ENCODE peak calls at places on chromosomes 11 and 22, in ten cellular contexts. One of them, this sample, is unnamed.

GRCh38 chr22:45317551-45318167 is 7.9 kb downstream of the FAM118A start:
- DNase-seq in heart right ventricle: peak; percentile 64
- DNase-seq in epithelial cell of esophagus: peak; percentile 64
- DNase-seq in right lobe of liver: no peak
- DNase-seq in ovary: peak; percentile 47
- DNase-seq in PC-3: peak; percentile 9
- DNase-seq in CD8-positive, alpha-beta T cell: no peak
- DNase-seq in A549: no peak
- DNase-seq in DND-41: no peak
- DNase-seq in Caco-2: no peak
- DNase-seq in this sample: no peak

GRCh38 chr11:70048279-70049024 is 29.7 kb upstream of the ANO1 start:
- DNase-seq in heart right ventricle: no peak
- DNase-seq in epithelial cell of esophagus: peak; percentile 90
- DNase-seq in right lobe of liver: no peak
- DNase-seq in ovary: no peak
- DNase-seq in PC-3: peak; percentile 99
- DNase-seq in CD8-positive, alpha-beta T cell: no peak
- DNase-seq in A549: peak; percentile 40
- DNase-seq in DND-41: no peak
- DNase-seq in Caco-2: peak; percentile 84
- DNase-seq in this sample: peak; percentile 84

GRCh38 chr22:34102633-34103032 is 182.4 kb upstream of the LARGE1 start:
- DNase-seq in heart right ventricle: no peak
- DNase-seq in epithelial cell of esophagus: no peak
- DNase-seq in right lobe of liver: no peak
- DNase-seq in ovary: no peak
- DNase-seq in PC-3: no peak
- DNase-seq in CD8-positive, alpha-beta T cell: no peak
- DNase-seq in A549: no peak
- DNase-seq in DND-41: no peak
- DNase-seq in Caco-2: no peak
- DNase-seq in this sample: no peak

GRCh38 chr11:61019037-61019817 is 47.7 kb downstream of the CD6 start:
- DNase-seq in heart right ventricle: no peak
- DNase-seq in epithelial cell of esophagus: no peak
- DNase-seq in right lobe of liver: no peak
- DNase-seq in ovary: no peak
- DNase-seq in PC-3: no peak
- DNase-seq in CD8-positive, alpha-beta T cell: no peak
- DNase-seq in A549: no peak
- DNase-seq in DND-41: no peak
- DNase-seq in Caco-2: no peak
- DNase-seq in this sample: no peak

GRCh38 chr11:44400431-44400830 is 90.5 kb upstream of the ALX4 start:
- DNase-seq in heart right ventricle: no peak
- DNase-seq in epithelial cell of esophagus: no peak
- DNase-seq in right lobe of liver: no peak
- DNase-seq in ovary: no peak
- DNase-seq in PC-3: no peak
- DNase-seq in CD8-positive, alpha-beta T cell: no peak
- DNase-seq in A549: no peak
- DNase-seq in DND-41: no peak
- DNase-seq in Caco-2: no peak
- DNase-seq in this sample: peak; percentile 21

GRCh38 chr11:68753300-68753699 is 2.0 kb upstream of the TESMIN start:
- DNase-seq in heart right ventricle: no peak
- DNase-seq in epithelial cell of esophagus: no peak
- DNase-seq in right lobe of liver: no peak
- DNase-seq in ovary: no peak
- DNase-seq in PC-3: no peak
- DNase-seq in CD8-positive, alpha-beta T cell: no peak
- DNase-seq in A549: no peak
- DNase-seq in DND-41: peak; percentile 7
- DNase-seq in Caco-2: peak; percentile 56
- DNase-seq in this sample: no peak

GRCh38 chr11:111981270-111981669 is 43.9 kb upstream of the DLAT start:
- DNase-seq in heart right ventricle: no peak
- DNase-seq in epithelial cell of esophagus: no peak
- DNase-seq in right lobe of liver: no peak
- DNase-seq in ovary: no peak
- DNase-seq in PC-3: no peak
- DNase-seq in CD8-positive, alpha-beta T cell: no peak
- DNase-seq in A549: no peak
- DNase-seq in DND-41: no peak
- DNase-seq in Caco-2: no peak
- DNase-seq in this sample: no peak

GRCh38 chr11:12167098-12167999 is 57.0 kb downstream of the MICAL2 start:
- DNase-seq in heart right ventricle: no peak
- DNase-seq in epithelial cell of esophagus: peak; percentile 97
- DNase-seq in right lobe of liver: no peak
- DNase-seq in ovary: no peak
- DNase-seq in PC-3: peak; percentile 98
- DNase-seq in CD8-positive, alpha-beta T cell: no peak
- DNase-seq in A549: peak; percentile 63
- DNase-seq in DND-41: no peak
- DNase-seq in Caco-2: peak; percentile 77
- DNase-seq in this sample: peak; percentile 95

GRCh38 chr11:122162095-122162494 is 46.1 kb upstream of the BLID start:
- DNase-seq in heart right ventricle: no peak
- DNase-seq in epithelial cell of esophagus: peak; percentile 81
- DNase-seq in right lobe of liver: no peak
- DNase-seq in ovary: no peak
- DNase-seq in PC-3: no peak
- DNase-seq in CD8-positive, alpha-beta T cell: no peak
- DNase-seq in A549: no peak
- DNase-seq in DND-41: no peak
- DNase-seq in Caco-2: no peak
- DNase-seq in this sample: no peak

GRCh38 chr22:27123880-27124279 is 466.5 kb downstream of the MIAT start:
- DNase-seq in heart right ventricle: no peak
- DNase-seq in epithelial cell of esophagus: peak; percentile 57
- DNase-seq in right lobe of liver: no peak
- DNase-seq in ovary: no peak
- DNase-seq in PC-3: no peak
- DNase-seq in CD8-positive, alpha-beta T cell: no peak
- DNase-seq in A549: no peak
- DNase-seq in DND-41: no peak
- DNase-seq in Caco-2: no peak
- DNase-seq in this sample: no peak
- H3K4me3 ChIP-seq in heart right ventricle: no peak overlapping the region
- H3K4me3 ChIP-seq in epithelial cell of esophagus: no peak overlapping the region
- H3K4me3 ChIP-seq in right lobe of liver: no peak overlapping the region
- H3K4me3 ChIP-seq in ovary: no peak overlapping the region
- H3K4me3 ChIP-seq in PC-3: no peak overlapping the region
- H3K4me3 ChIP-seq in CD8-positive, alpha-beta T cell: no peak overlapping the region
- H3K4me3 ChIP-seq in A549: no peak overlapping the region
- H3K4me3 ChIP-seq in DND-41: no peak overlapping the region
- H3K4me3 ChIP-seq in Caco-2: no peak overlapping the region
- H3K4me3 ChIP-seq in this sample: no peak overlapping the region

DNA sequence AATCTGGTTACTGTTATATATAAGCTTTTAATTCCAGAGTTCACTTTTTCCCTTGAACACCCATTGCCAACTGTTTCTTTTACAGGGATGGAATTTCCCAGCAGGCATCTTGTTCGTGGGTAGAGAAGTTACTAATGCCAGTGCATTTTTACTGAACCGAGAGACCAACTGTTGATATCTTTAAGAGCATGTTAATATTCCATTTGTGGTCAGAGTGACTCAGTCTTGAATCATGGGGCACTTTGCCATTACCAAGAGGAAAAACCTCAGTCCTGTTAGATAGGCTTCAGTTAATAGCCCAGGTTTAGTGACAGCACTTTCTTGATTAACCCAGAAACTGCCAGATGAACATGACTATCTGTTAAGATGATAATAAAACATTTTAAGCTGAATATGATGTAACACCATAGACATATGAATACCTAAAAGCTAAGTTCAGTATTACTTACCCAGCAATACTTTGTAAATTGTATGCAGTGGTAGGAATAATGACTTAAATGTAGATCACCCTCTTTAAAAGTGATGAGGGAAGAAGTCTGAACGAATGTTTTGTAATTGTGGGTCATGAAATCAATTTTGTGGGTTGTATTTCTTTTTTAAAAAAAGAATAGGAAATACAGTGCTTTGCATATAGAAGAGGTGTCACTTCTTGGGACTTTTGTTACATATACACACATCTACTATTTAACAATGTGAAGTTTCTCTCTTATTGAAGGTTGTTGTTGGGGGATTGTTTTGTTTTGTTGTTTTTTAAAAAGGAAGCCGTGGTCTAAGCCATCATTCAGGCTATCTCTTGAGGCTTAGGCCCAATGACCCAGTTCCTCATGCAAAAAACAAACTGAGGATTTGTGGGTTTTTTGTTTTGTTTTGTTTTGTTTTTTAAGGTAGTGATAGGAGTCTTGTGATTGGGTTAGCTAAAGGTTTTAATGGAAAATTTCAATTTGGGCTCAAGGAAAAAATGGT is 79.2 kb upstream of the GRIK4 start:
- DNase-seq in heart right ventricle: peak; percentile 64
- DNase-seq in epithelial cell of esophagus: peak; percentile 97
- DNase-seq in right lobe of liver: no peak
- DNase-seq in ovary: no peak
- DNase-seq in PC-3: peak; percentile 100
- DNase-seq in CD8-positive, alpha-beta T cell: no peak
- DNase-seq in A549: peak; percentile 38
- DNase-seq in DND-41: no peak
- DNase-seq in Caco-2: no peak
- DNase-seq in this sample: peak; percentile 98
- H3K4me3 ChIP-seq in heart right ventricle: no peak overlapping the region
- H3K4me3 ChIP-seq in epithelial cell of esophagus: no peak overlapping the region
- H3K4me3 ChIP-seq in right lobe of liver: no peak overlapping the region
- H3K4me3 ChIP-seq in ovary: no peak overlapping the region
- H3K4me3 ChIP-seq in PC-3: peak overlapping the region; percentile 39
- H3K4me3 ChIP-seq in CD8-positive, alpha-beta T cell: no peak overlapping the region
- H3K4me3 ChIP-seq in A549: peak overlapping the region; percentile 28
- H3K4me3 ChIP-seq in DND-41: no peak overlapping the region
- H3K4me3 ChIP-seq in Caco-2: no peak overlapping the region
- H3K4me3 ChIP-seq in this sample: no peak overlapping the region

GRCh38 chr22:20014526-20015186 is 2.0 kb downstream of the ARVCF start:
- DNase-seq in heart right ventricle: no peak
- DNase-seq in epithelial cell of esophagus: no peak
- DNase-seq in right lobe of liver: peak; percentile 72
- DNase-seq in ovary: no peak
- DNase-seq in PC-3: no peak
- DNase-seq in CD8-positive, alpha-beta T cell: no peak
- DNase-seq in A549: no peak
- DNase-seq in DND-41: no peak
- DNase-seq in Caco-2: no peak
- DNase-seq in this sample: no peak

GRCh38 chr22:20016734-20017621 is at the start of gene ARVCF:
- DNase-seq in heart right ventricle: peak; percentile 94
- DNase-seq in epithelial cell of esophagus: peak; percentile 93
- DNase-seq in right lobe of liver: peak; percentile 95
- DNase-seq in ovary: peak; percentile 94
- DNase-seq in PC-3: peak; percentile 86
- DNase-seq in CD8-positive, alpha-beta T cell: peak; percentile 89
- DNase-seq in A549: peak; percentile 95
- DNase-seq in DND-41: peak; percentile 84
- DNase-seq in Caco-2: peak; percentile 96
- DNase-seq in this sample: peak; percentile 61

GRCh38 chr22:20013382-20013871 is 3.2 kb downstream of the ARVCF start:
- DNase-seq in heart right ventricle: peak; percentile 66
- DNase-seq in epithelial cell of esophagus: peak; percentile 51
- DNase-seq in right lobe of liver: peak; percentile 72
- DNase-seq in ovary: peak; percentile 76
- DNase-seq in PC-3: no peak
- DNase-seq in CD8-positive, alpha-beta T cell: no peak
- DNase-seq in A549: no peak
- DNase-seq in DND-41: peak; percentile 37
- DNase-seq in Caco-2: peak; percentile 58
- DNase-seq in this sample: no peak

GRCh38 chr22:20015971-20016733 is 471 bp downstream of the ARVCF start:
- DNase-seq in heart right ventricle: no peak
- DNase-seq in epithelial cell of esophagus: no peak
- DNase-seq in right lobe of liver: peak; percentile 71
- DNase-seq in ovary: peak; percentile 57
- DNase-seq in PC-3: peak; percentile 12
- DNase-seq in CD8-positive, alpha-beta T cell: no peak
- DNase-seq in A549: no peak
- DNase-seq in DND-41: no peak
- DNase-seq in Caco-2: peak; percentile 72
- DNase-seq in this sample: no peak

DNA sequence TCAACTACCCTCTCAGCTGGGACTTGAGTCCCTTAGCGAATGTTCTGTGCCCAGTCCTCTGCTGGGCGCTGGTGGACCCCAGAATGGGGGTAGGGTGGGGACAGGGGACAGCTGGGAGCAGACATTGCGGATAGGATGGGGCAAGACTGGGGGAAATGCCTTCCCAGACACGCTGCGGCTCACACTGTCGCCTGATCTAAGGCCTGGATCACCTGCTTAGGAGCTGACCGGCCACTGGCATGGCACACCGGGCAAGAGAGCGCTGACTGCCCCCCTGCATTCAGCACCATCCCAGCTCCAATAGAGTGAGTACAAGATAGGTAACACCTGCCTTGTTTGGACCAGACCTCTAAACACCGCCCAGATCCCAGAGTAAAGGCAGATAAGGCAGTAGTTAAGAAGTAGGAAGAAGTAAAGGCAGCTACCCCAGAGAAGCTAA is 1.4 kb downstream of the ARVCF start:
- DNase-seq in heart right ventricle: no peak
- DNase-seq in epithelial cell of esophagus: no peak
- DNase-seq in right lobe of liver: peak; percentile 57
- DNase-seq in ovary: no peak
- DNase-seq in PC-3: no peak
- DNase-seq in CD8-positive, alpha-beta T cell: no peak
- DNase-seq in A549: no peak
- DNase-seq in DND-41: no peak
- DNase-seq in Caco-2: no peak
- DNase-seq in this sample: no peak
- H3K4me3 ChIP-seq in heart right ventricle: peak overlapping the region; percentile 95
- H3K4me3 ChIP-seq in epithelial cell of esophagus: no peak overlapping the region
- H3K4me3 ChIP-seq in right lobe of liver: no peak overlapping the region
- H3K4me3 ChIP-seq in ovary: no peak overlapping the region
- H3K4me3 ChIP-seq in PC-3: peak overlapping the region; percentile 61
- H3K4me3 ChIP-seq in CD8-positive, alpha-beta T cell: no peak overlapping the region
- H3K4me3 ChIP-seq in A549: no peak overlapping the region
- H3K4me3 ChIP-seq in DND-41: no peak overlapping the region
- H3K4me3 ChIP-seq in Caco-2: no peak overlapping the region
- H3K4me3 ChIP-seq in this sample: no peak overlapping the region

DNA sequence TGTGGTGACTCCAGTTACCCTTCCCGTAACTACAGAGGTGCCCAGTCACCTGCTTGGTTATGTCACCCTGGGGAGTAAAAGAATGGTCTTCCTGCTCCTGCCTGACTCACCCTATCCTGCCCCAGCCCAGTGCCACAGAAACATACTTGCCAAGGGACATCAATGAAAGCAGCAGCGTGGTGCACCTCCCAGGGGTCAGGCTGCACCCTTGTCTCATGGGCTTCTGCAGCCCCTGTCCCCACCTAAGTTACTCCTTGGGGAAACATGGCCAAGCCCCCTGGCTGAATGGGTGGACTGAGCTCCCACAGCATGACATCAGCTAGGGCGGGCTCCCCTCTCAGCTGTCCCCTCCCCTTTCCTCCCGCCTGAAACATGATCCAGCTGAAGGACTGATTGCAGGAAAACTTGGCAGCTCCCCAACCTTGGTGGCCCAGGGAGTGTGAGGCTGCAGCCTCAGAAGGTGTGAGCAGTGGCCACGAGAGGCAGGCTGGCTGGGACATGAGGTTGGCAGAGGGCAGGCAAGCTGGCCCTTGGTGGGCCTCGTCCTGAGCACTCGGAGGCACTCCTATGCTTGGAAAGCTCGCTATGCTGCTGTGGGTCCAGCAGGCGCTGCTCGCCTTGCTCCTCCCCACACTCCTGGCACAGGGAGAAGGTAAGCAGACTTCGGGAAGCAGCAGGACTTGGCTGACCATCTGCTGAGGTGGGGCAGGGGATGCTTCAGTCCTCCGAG is at the start of gene HTR3A:
- DNase-seq in heart right ventricle: peak; percentile 78
- DNase-seq in epithelial cell of esophagus: peak; percentile 24
- DNase-seq in right lobe of liver: no peak
- DNase-seq in ovary: peak; percentile 36
- DNase-seq in PC-3: peak; percentile 52
- DNase-seq in CD8-positive, alpha-beta T cell: no peak
- DNase-seq in A549: no peak
- DNase-seq in DND-41: no peak
- DNase-seq in Caco-2: peak; percentile 27
- DNase-seq in this sample: peak; percentile 62
- H3K4me3 ChIP-seq in heart right ventricle: no peak within 1 kb of the TSS
- H3K4me3 ChIP-seq in epithelial cell of esophagus: no peak within 1 kb of the TSS
- H3K4me3 ChIP-seq in right lobe of liver: no peak within 1 kb of the TSS
- H3K4me3 ChIP-seq in ovary: no peak within 1 kb of the TSS
- H3K4me3 ChIP-seq in PC-3: no peak within 1 kb of the TSS
- H3K4me3 ChIP-seq in CD8-positive, alpha-beta T cell: no peak within 1 kb of the TSS
- H3K4me3 ChIP-seq in A549: no peak within 1 kb of the TSS
- H3K4me3 ChIP-seq in DND-41: no peak within 1 kb of the TSS
- H3K4me3 ChIP-seq in Caco-2: no peak within 1 kb of the TSS
- H3K4me3 ChIP-seq in this sample: no peak within 1 kb of the TSS

This sample was measured in PC-9.